ENCODE peak calls at places on chromosomes 16 and 17, in five cellular contexts. One of them, this sample, is unnamed.

GRCh38 chr16:3797473-3797872 is 80.1 kb upstream of the TRAP1 start:
- DNase-seq in right cardiac atrium: no peak
- DNase-seq in mesendoderm: peak; percentile 37
- DNase-seq in breast epithelium: no peak
- DNase-seq in psoas muscle: no peak
- DNase-seq in this sample: no peak

GRCh38 chr17:14923981-14924380 is 341.1 kb downstream of the PMP22 start:
- DNase-seq in right cardiac atrium: no peak
- DNase-seq in psoas muscle: no peak
- DNase-seq in mesendoderm: no peak
- DNase-seq in breast epithelium: no peak
- DNase-seq in this sample: no peak

GRCh38 chr17:19338031-19338990 is 24.2 kb downstream of the B9D1 start:
- DNase-seq in breast epithelium: peak; percentile 57
- DNase-seq in psoas muscle: peak; percentile 81
- DNase-seq in mesendoderm: peak; percentile 83
- DNase-seq in right cardiac atrium: peak; percentile 82
- DNase-seq in this sample: no peak

GRCh38 chr16:85393674-85394510 is 219.2 kb upstream of the GSE1 start:
- DNase-seq in psoas muscle: peak; percentile 85
- DNase-seq in mesendoderm: peak; percentile 59
- DNase-seq in breast epithelium: no peak
- DNase-seq in right cardiac atrium: peak; percentile 91
- DNase-seq in this sample: no peak

GRCh38 chr17:9038380-9038779 is 17.1 kb downstream of the NTN1 start:
- DNase-seq in right cardiac atrium: no peak
- DNase-seq in mesendoderm: peak; percentile 68
- DNase-seq in psoas muscle: no peak
- DNase-seq in breast epithelium: no peak
- DNase-seq in this sample: no peak

GRCh38 chr17:39527220-39527813 is 66.0 kb downstream of the CDK12 start:
- DNase-seq in breast epithelium: no peak
- DNase-seq in psoas muscle: no peak
- DNase-seq in mesendoderm: peak; percentile 67
- DNase-seq in right cardiac atrium: no peak
- DNase-seq in this sample: no peak

GRCh38 chr16:19644877-19645276 is 73.2 kb downstream of the KNOP1 start:
- DNase-seq in right cardiac atrium: peak; percentile 86
- DNase-seq in breast epithelium: no peak
- DNase-seq in mesendoderm: peak; percentile 6
- DNase-seq in psoas muscle: peak; percentile 56
- DNase-seq in this sample: no peak

GRCh38 chr17:51668963-51669246 is 408.6 kb downstream of the UTP18 start:
- DNase-seq in mesendoderm: no peak
- DNase-seq in breast epithelium: no peak
- DNase-seq in psoas muscle: peak; percentile 47
- DNase-seq in right cardiac atrium: no peak
- DNase-seq in this sample: no peak

GRCh38 chr17:8837438-8838075 is 29.9 kb downstream of the PIK3R6 start:
- DNase-seq in right cardiac atrium: no peak
- DNase-seq in breast epithelium: no peak
- DNase-seq in mesendoderm: no peak
- DNase-seq in psoas muscle: no peak
- DNase-seq in this sample: no peak

GRCh38 chr16:19701091-19701490 is 16.9 kb downstream of the KNOP1 start:
- DNase-seq in mesendoderm: no peak
- DNase-seq in psoas muscle: no peak
- DNase-seq in breast epithelium: no peak
- DNase-seq in right cardiac atrium: no peak
- DNase-seq in this sample: no peak

GRCh38 chr17:32852811-32853210 is 24.1 kb downstream of the MYO1D start:
- DNase-seq in mesendoderm: no peak
- DNase-seq in breast epithelium: no peak
- DNase-seq in psoas muscle: no peak
- DNase-seq in right cardiac atrium: no peak
- DNase-seq in this sample: no peak

GRCh38 chr17:42131971-42132370 is 9.4 kb downstream of the HSPB9 start:
- DNase-seq in mesendoderm: no peak
- DNase-seq in breast epithelium: no peak
- DNase-seq in psoas muscle: no peak
- DNase-seq in right cardiac atrium: no peak
- DNase-seq in this sample: no peak

GRCh38 chr17:17417718-17418151 is 59.1 kb upstream of the MED9 start:
- DNase-seq in psoas muscle: no peak
- DNase-seq in mesendoderm: no peak
- DNase-seq in breast epithelium: no peak
- DNase-seq in right cardiac atrium: no peak
- DNase-seq in this sample: no peak

GRCh38 chr16:47392114-47392513 is 68.7 kb downstream of the ITFG1 start:
- DNase-seq in psoas muscle: no peak
- DNase-seq in mesendoderm: no peak
- DNase-seq in breast epithelium: no peak
- DNase-seq in right cardiac atrium: no peak
- DNase-seq in this sample: no peak

GRCh38 chr17:65062168-65062915 is 5.8 kb upstream of the GNA13 start:
- DNase-seq in breast epithelium: no peak
- DNase-seq in mesendoderm: peak; percentile 80
- DNase-seq in psoas muscle: no peak
- DNase-seq in right cardiac atrium: no peak
- DNase-seq in this sample: no peak

GRCh38 chr16:3938471-3938842 is 57.9 kb upstream of the CREBBP start:
- DNase-seq in psoas muscle: no peak
- DNase-seq in breast epithelium: no peak
- DNase-seq in right cardiac atrium: no peak
- DNase-seq in mesendoderm: no peak
- DNase-seq in this sample: no peak

GRCh38 chr17:64343833-64344637 is 46.6 kb downstream of the PECAM1 start:
- DNase-seq in right cardiac atrium: peak; percentile 92
- DNase-seq in mesendoderm: peak; percentile 19
- DNase-seq in breast epithelium: peak; percentile 57
- DNase-seq in psoas muscle: peak; percentile 70
- DNase-seq in this sample: no peak

GRCh38 chr17:50355701-50356341 is 9.9 kb downstream of the XYLT2 start:
- DNase-seq in mesendoderm: no peak
- DNase-seq in breast epithelium: no peak
- DNase-seq in right cardiac atrium: no peak
- DNase-seq in psoas muscle: no peak
- DNase-seq in this sample: no peak

GRCh38 chr16:79429276-79430128 is 171.0 kb downstream of the MAF start:
- DNase-seq in psoas muscle: no peak
- DNase-seq in breast epithelium: no peak
- DNase-seq in right cardiac atrium: no peak
- DNase-seq in mesendoderm: no peak
- DNase-seq in this sample: no peak

GRCh38 chr16:89166696-89167424 is 4.7 kb upstream of the CDH15 start:
- DNase-seq in mesendoderm: no peak
- DNase-seq in psoas muscle: peak; percentile 41
- DNase-seq in right cardiac atrium: no peak
- DNase-seq in breast epithelium: no peak
- DNase-seq in this sample: no peak

GRCh38 chr17:62804822-62805221 is 3.3 kb downstream of the MARCHF10 start:
- DNase-seq in psoas muscle: no peak
- DNase-seq in right cardiac atrium: no peak
- DNase-seq in breast epithelium: no peak
- DNase-seq in mesendoderm: no peak
- DNase-seq in this sample: no peak

GRCh38 chr16:10895053-10895946 is 18.3 kb downstream of the CIITA start:
- DNase-seq in breast epithelium: no peak
- DNase-seq in psoas muscle: peak; percentile 62
- DNase-seq in mesendoderm: peak; percentile 82
- DNase-seq in right cardiac atrium: peak; percentile 77
- DNase-seq in this sample: peak; percentile 63

GRCh38 chr17:34665803-34666763 is 86.7 kb downstream of the TMEM132E start:
- DNase-seq in psoas muscle: no peak
- DNase-seq in right cardiac atrium: no peak
- DNase-seq in breast epithelium: no peak
- DNase-seq in mesendoderm: peak; percentile 55
- DNase-seq in this sample: peak; percentile 9

GRCh38 chr17:68435876-68436842 is 21.1 kb downstream of the WIPI1 start:
- DNase-seq in psoas muscle: peak; percentile 87
- DNase-seq in breast epithelium: peak; percentile 70
- DNase-seq in mesendoderm: peak; percentile 83
- DNase-seq in right cardiac atrium: peak; percentile 80
- DNase-seq in this sample: peak; percentile 63

GRCh38 chr16:31487720-31488629 is 5.1 kb downstream of the SLC5A2 start:
- DNase-seq in mesendoderm: peak; percentile 53
- DNase-seq in right cardiac atrium: peak; percentile 79
- DNase-seq in psoas muscle: peak; percentile 64
- DNase-seq in breast epithelium: no peak
- DNase-seq in this sample: no peak

GRCh38 chr16:82033006-82033405 is 2.0 kb upstream of the HSD17B2 start:
- DNase-seq in mesendoderm: no peak
- DNase-seq in breast epithelium: peak; percentile 59
- DNase-seq in right cardiac atrium: no peak
- DNase-seq in psoas muscle: no peak
- DNase-seq in this sample: no peak

GRCh38 chr16:84843149-84844048 is 23.6 kb downstream of the CRISPLD2 start:
- DNase-seq in psoas muscle: no peak
- DNase-seq in breast epithelium: no peak
- DNase-seq in mesendoderm: no peak
- DNase-seq in right cardiac atrium: no peak
- DNase-seq in this sample: no peak

GRCh38 chr17:4607261-4607731 is 23.0 kb downstream of the SMTNL2 start:
- DNase-seq in psoas muscle: peak; percentile 62
- DNase-seq in mesendoderm: no peak
- DNase-seq in breast epithelium: no peak
- DNase-seq in right cardiac atrium: peak; percentile 80
- DNase-seq in this sample: no peak

GRCh38 chr16:3576211-3576610 is 992 bp downstream of the NLRC3 start:
- DNase-seq in breast epithelium: no peak
- DNase-seq in psoas muscle: peak; percentile 39
- DNase-seq in right cardiac atrium: no peak
- DNase-seq in mesendoderm: no peak
- DNase-seq in this sample: no peak

GRCh38 chr17:81958633-81959342 is 2.2 kb downstream of the NOTUM start:
- DNase-seq in right cardiac atrium: no peak
- DNase-seq in psoas muscle: no peak
- DNase-seq in breast epithelium: no peak
- DNase-seq in mesendoderm: no peak
- DNase-seq in this sample: no peak

GRCh38 chr17:38322156-38322779 is 21.5 kb downstream of the GPR179 start:
- DNase-seq in right cardiac atrium: peak; percentile 80
- DNase-seq in mesendoderm: peak; percentile 71
- DNase-seq in breast epithelium: no peak
- DNase-seq in psoas muscle: peak; percentile 78
- DNase-seq in this sample: no peak

DNA sequence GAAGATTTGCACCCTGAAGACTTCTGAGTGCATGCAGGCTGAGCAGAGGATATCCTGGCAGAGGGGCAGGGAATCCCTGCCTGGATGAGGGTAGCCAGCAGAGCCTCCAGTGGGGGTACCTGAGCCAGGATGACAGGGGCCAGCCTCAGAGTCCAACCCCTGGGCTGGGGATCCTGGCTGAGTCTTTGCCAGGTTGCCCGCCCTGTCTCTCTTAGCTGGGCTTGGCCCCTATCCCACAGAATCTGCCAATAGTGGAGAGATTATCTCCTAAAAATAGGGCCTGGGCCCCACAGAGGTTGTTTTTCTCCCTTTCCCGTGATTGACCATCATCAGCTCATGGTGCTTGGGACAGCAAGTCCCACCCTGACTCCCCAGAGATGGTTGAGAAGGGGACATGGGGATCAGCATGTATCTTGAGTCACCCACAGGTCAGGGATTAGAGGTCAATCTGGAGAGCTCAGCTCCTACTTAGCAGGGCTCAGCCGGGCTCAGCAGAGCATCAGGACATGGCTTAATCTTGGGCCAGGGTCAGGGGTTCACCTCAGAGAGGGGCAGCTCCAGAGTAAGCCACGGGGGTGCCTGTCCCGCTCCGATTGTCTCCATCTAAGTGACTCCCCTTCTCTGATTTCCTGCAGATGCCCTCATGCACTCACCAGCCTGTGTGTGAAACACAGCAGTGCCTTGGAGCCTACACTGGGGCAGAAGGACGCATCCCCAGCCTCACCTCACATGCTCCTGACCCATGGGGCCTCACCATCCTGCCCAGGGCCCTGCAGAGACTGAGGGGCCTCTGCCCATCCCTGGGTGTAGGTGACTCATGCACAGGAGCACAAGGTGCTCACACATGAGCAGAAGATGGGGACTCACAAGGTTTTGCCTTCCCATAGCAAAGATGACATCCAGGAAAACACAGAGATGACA is 11.5 kb downstream of the CDH16 start:
- DNase-seq in mesendoderm: no peak
- DNase-seq in psoas muscle: peak; percentile 29
- DNase-seq in breast epithelium: no peak
- DNase-seq in right cardiac atrium: peak; percentile 71
- DNase-seq in this sample: no peak
- H3K4me1 ChIP-seq in mesendoderm: no peaks in the 10 kb centered on the region
- H3K4me1 ChIP-seq in psoas muscle: peaks cover 26% of the 10 kb centered on the region
- H3K4me1 ChIP-seq in breast epithelium: no peaks in the 10 kb centered on the region
- H3K4me1 ChIP-seq in right cardiac atrium: peaks cover 3% of the 10 kb centered on the region
- H3K4me1 ChIP-seq in this sample: peaks cover 15% of the 10 kb centered on the region

DNA sequence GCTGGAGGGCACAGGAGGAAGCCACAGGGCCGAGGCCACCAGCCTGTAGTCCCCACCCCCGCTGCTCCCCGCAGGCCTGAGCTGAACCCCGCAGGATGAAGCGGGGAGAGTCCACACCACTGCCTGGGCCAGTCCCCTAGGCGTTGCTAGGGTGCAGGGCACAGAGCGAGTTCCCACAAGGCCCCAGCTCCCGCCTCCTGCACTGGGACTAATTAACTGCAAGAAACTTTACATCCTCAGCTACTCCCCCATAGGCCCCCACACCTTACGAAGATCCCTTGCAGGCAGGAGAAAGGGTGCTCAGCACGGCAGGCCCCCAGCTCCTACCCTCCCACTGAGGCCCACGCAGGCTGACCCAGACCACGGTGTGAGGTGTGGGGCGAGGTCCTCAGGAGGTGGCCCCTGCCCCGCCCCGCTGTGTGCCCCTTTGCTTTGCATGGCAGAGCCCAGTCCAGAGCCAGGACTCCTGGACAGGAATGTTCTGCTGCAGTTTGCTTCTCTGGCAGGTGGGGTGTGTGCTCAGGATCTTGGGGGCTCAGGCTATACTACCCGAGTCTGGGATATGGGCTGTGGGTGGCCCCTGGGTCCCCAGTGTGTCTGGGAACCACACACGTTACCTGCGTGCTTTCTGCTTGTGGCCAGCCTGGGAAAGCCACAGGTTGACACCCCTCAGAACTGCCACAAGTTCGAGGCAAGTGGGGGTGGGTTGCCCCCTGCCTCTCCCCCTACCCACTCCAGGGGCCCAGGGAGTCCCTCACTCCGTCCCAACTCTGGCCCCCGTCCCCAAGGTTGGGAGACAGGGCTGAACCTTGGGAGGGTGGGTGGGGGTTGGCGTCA is 1.2 kb downstream of the GNG13 start:
- DNase-seq in right cardiac atrium: no peak
- DNase-seq in breast epithelium: no peak
- DNase-seq in psoas muscle: no peak
- DNase-seq in mesendoderm: no peak
- DNase-seq in this sample: no peak
- H3K4me1 ChIP-seq in right cardiac atrium: no peaks in the 10 kb centered on the region
- H3K4me1 ChIP-seq in breast epithelium: peaks cover 4% of the 10 kb centered on the region
- H3K4me1 ChIP-seq in psoas muscle: no peaks in the 10 kb centered on the region
- H3K4me1 ChIP-seq in mesendoderm: no peaks in the 10 kb centered on the region
- H3K4me1 ChIP-seq in this sample: peaks cover 39% of the 10 kb centered on the region

GRCh38 chr17:76243826-76244679 is 3.8 kb upstream of the RNF157 start:
- DNase-seq in right cardiac atrium: no peak
- DNase-seq in mesendoderm: no peak
- DNase-seq in psoas muscle: peak; percentile 50
- DNase-seq in breast epithelium: no peak
- DNase-seq in this sample: no peak
- H3K4me1 ChIP-seq in right cardiac atrium: peaks cover 1% of the 10 kb centered on the region
- H3K4me1 ChIP-seq in mesendoderm: no peaks in the 10 kb centered on the region
- H3K4me1 ChIP-seq in psoas muscle: peaks cover 66% of the 10 kb centered on the region
- H3K4me1 ChIP-seq in breast epithelium: no peaks in the 10 kb centered on the region
- H3K4me1 ChIP-seq in this sample: peaks cover 9% of the 10 kb centered on the region

GRCh38 chr17:57949649-57950048 is 5.6 kb downstream of the CUEDC1 start:
- DNase-seq in mesendoderm: no peak
- DNase-seq in psoas muscle: peak; percentile 48
- DNase-seq in right cardiac atrium: no peak
- DNase-seq in breast epithelium: no peak
- DNase-seq in this sample: no peak
- H3K4me1 ChIP-seq in mesendoderm: peaks cover 29% of the 10 kb centered on the region
- H3K4me1 ChIP-seq in psoas muscle: peaks cover 92% of the 10 kb centered on the region
- H3K4me1 ChIP-seq in right cardiac atrium: peaks cover 41% of the 10 kb centered on the region
- H3K4me1 ChIP-seq in breast epithelium: peaks cover 20% of the 10 kb centered on the region
- H3K4me1 ChIP-seq in this sample: peaks cover 14% of the 10 kb centered on the region

This sample was measured in NT2/D1.